ENCODE peak calls at places on chromosomes 11 and 22, in ten cellular contexts. U is kidney tubule cell; V is effector CD4-positive, alpha-beta T cell; Z is HuH-7; C is non-pigmented ciliary epithelial cell; Q is progenitor cell of endocrine pancreas; P is brain microvascular endothelial cell; I is HTR-8/SVneo; E is HT1080; G is right cardiac atrium. T is an unnamed sample.

GRCh38 chr11:119152043-119152442 is 3.2 kb downstream of the ABCG4 start:
- DNase-seq in U (no peak), V (no peak), Z (no peak), C (no peak), Q (no peak), P (no peak), I (no peak), E (no peak), G (no peak), T (no peak)

GRCh38 chr11:2142762-2143202 is 3.6 kb upstream of the IGF2 start:
- DNase-seq in U (peak; percentile 56), V (no peak), Z (no peak), C (no peak), Q (no peak), P (peak; percentile 33), I (no peak), E (no peak), G (no peak), T (no peak)

GRCh38 chr11:133945087-133945974 is 11.4 kb downstream of the IGSF9B start:
- DNase-seq in U (no peak), V (peak; percentile 64), Z (no peak), C (no peak), Q (no peak), P (no peak), I (no peak), E (peak; percentile 40), G (peak; percentile 86), T (no peak)

GRCh38 chr11:87895021-87895420 is 280.2 kb downstream of the RAB38 start:
- DNase-seq in U (no peak), V (no peak), Z (no peak), C (no peak), Q (no peak), P (no peak), I (no peak), E (no peak), G (no peak), T (no peak)

GRCh38 chr11:120586072-120586471 is 74.5 kb downstream of the GRIK4 start:
- DNase-seq in U (no peak), V (no peak), Z (no peak), C (no peak), Q (no peak), P (no peak), I (no peak), E (no peak), G (no peak), T (peak; percentile 0)

GRCh38 chr11:43689167-43689566 is 8.6 kb downstream of the HSD17B12 start:
- DNase-seq in U (no peak), V (no peak), Z (no peak), C (no peak), Q (no peak), P (no peak), I (no peak), E (no peak), G (no peak), T (no peak)

GRCh38 chr11:8098361-8098760 is 17.4 kb downstream of the TUB start:
- DNase-seq in U (peak; percentile 22), V (no peak), Z (no peak), C (no peak), Q (no peak), P (peak; percentile 41), I (no peak), E (no peak), G (no peak), T (no peak)

GRCh38 chr11:32893947-32894827 is 1.6 kb downstream of the QSER1 start:
- DNase-seq in U (peak; percentile 88), V (peak; percentile 30), Z (peak; percentile 64), C (peak; percentile 69), Q (no peak), P (peak; percentile 70), I (peak; percentile 87), E (peak; percentile 82), G (no peak), T (no peak)

GRCh38 chr11:28763876-28764275 is 655.7 kb downstream of the METTL15 start:
- DNase-seq in U (no peak), V (no peak), Z (no peak), C (no peak), Q (no peak), P (no peak), I (no peak), E (no peak), G (no peak), T (no peak)

GRCh38 chr11:78228467-78228866 is 39.7 kb downstream of the USP35 start:
- DNase-seq in U (peak; percentile 64), V (no peak), Z (peak; percentile 55), C (no peak), Q (no peak), P (peak; percentile 28), I (peak; percentile 74), E (peak; percentile 51), G (no peak), T (no peak)

GRCh38 chr11:69576069-69576782 is 64.7 kb upstream of the CCND1 start:
- DNase-seq in U (no peak), V (no peak), Z (no peak), C (no peak), Q (no peak), P (no peak), I (no peak), E (no peak), G (no peak), T (no peak)

GRCh38 chr11:110431212-110432073 is 1.7 kb downstream of the FDX1 start:
- DNase-seq in U (no peak), V (no peak), Z (no peak), C (no peak), Q (no peak), P (no peak), I (no peak), E (no peak), G (no peak), T (no peak)

GRCh38 chr11:70715166-70715565 is 316.8 kb downstream of the CTTN start:
- DNase-seq in U (no peak), V (no peak), Z (no peak), C (no peak), Q (no peak), P (no peak), I (no peak), E (no peak), G (no peak), T (no peak)

GRCh38 chr22:35611891-35612576 is 5.1 kb downstream of the MB start:
- DNase-seq in U (no peak), V (no peak), Z (no peak), C (no peak), Q (no peak), P (no peak), I (no peak), E (no peak), G (no peak), T (no peak)